ENCODE peak calls at places on chromosome 15, in six cellular contexts. One of them, this sample, is unnamed.

GRCh38 chr15:65862682-65863081 is 6.6 kb upstream of the RAB11A start:
- DNase-seq in K562: peak; percentile 83
- DNase-seq in SK-N-SH: peak; percentile 72
- DNase-seq in HepG2: peak; percentile 85
- DNase-seq in GM12878: no peak
- DNase-seq in IMR-90: peak; percentile 56
- DNase-seq in this sample: peak; percentile 82

GRCh38 chr15:64597469-64597806 is 137.1 kb downstream of the ZNF609 start:
- DNase-seq in K562: no peak
- DNase-seq in SK-N-SH: peak; percentile 67
- DNase-seq in HepG2: no peak
- DNase-seq in GM12878: no peak
- DNase-seq in IMR-90: no peak
- DNase-seq in this sample: no peak

GRCh38 chr15:58934521-58934920 is 1.0 kb upstream of the SLTM start:
- DNase-seq in K562: no peak
- DNase-seq in SK-N-SH: no peak
- DNase-seq in HepG2: no peak
- DNase-seq in GM12878: no peak
- DNase-seq in IMR-90: no peak
- DNase-seq in this sample: no peak

GRCh38 chr15:24956131-24956838 is 1.5 kb downstream of the SNRPN start:
- DNase-seq in K562: no peak
- DNase-seq in SK-N-SH: peak; percentile 79
- DNase-seq in HepG2: peak; percentile 59
- DNase-seq in GM12878: peak; percentile 57
- DNase-seq in IMR-90: peak; percentile 74
- DNase-seq in this sample: peak; percentile 40

GRCh38 chr15:58985443-58985842 is 2.0 kb upstream of the RNF111 start:
- DNase-seq in K562: no peak
- DNase-seq in SK-N-SH: no peak
- DNase-seq in HepG2: peak; percentile 11
- DNase-seq in GM12878: no peak
- DNase-seq in IMR-90: peak; percentile 19
- DNase-seq in this sample: peak; percentile 18

GRCh38 chr15:40150163-40150925 is 10.5 kb upstream of the BUB1B start:
- DNase-seq in K562: no peak
- DNase-seq in SK-N-SH: no peak
- DNase-seq in HepG2: peak; percentile 14
- DNase-seq in GM12878: no peak
- DNase-seq in IMR-90: peak; percentile 48
- DNase-seq in this sample: peak; percentile 25

GRCh38 chr15:75025548-75026260 is 2.3 kb downstream of the PPCDC start:
- DNase-seq in K562: no peak
- DNase-seq in SK-N-SH: no peak
- DNase-seq in HepG2: no peak
- DNase-seq in GM12878: no peak
- DNase-seq in IMR-90: no peak
- DNase-seq in this sample: no peak

GRCh38 chr15:59150185-59150584 is 45.2 kb downstream of the CCNB2 start:
- DNase-seq in K562: no peak
- DNase-seq in SK-N-SH: no peak
- DNase-seq in HepG2: no peak
- DNase-seq in GM12878: no peak
- DNase-seq in IMR-90: no peak
- DNase-seq in this sample: no peak

GRCh38 chr15:62059108-62059817 is 984 bp downstream of the VPS13C start:
- DNase-seq in K562: no peak
- DNase-seq in SK-N-SH: peak; percentile 42
- DNase-seq in HepG2: no peak
- DNase-seq in GM12878: no peak
- DNase-seq in IMR-90: no peak
- DNase-seq in this sample: peak; percentile 46

GRCh38 chr15:58475573-58476524 is 44.1 kb downstream of the LIPC start:
- DNase-seq in K562: no peak
- DNase-seq in SK-N-SH: no peak
- DNase-seq in HepG2: peak; percentile 94
- DNase-seq in GM12878: no peak
- DNase-seq in IMR-90: peak; percentile 36
- DNase-seq in this sample: no peak

GRCh38 chr15:84725001-84725491 is 9.1 kb upstream of the SEC11A start:
- DNase-seq in K562: peak; percentile 40
- DNase-seq in SK-N-SH: peak; percentile 51
- DNase-seq in HepG2: no peak
- DNase-seq in GM12878: peak; percentile 71
- DNase-seq in IMR-90: peak; percentile 15
- DNase-seq in this sample: no peak

GRCh38 chr15:73796266-73796939 is 43.3 kb upstream of the INSYN1 start:
- DNase-seq in K562: no peak
- DNase-seq in SK-N-SH: peak; percentile 59
- DNase-seq in HepG2: no peak
- DNase-seq in GM12878: no peak
- DNase-seq in IMR-90: no peak
- DNase-seq in this sample: no peak

GRCh38 chr15:71512281-71513016 is 297.9 kb upstream of the NR2E3 start:
- DNase-seq in K562: no peak
- DNase-seq in SK-N-SH: no peak
- DNase-seq in HepG2: peak; percentile 71
- DNase-seq in GM12878: no peak
- DNase-seq in IMR-90: no peak
- DNase-seq in this sample: no peak

GRCh38 chr15:45157974-45158373 is 28.2 kb downstream of the DUOX1 start:
- DNase-seq in K562: no peak
- DNase-seq in SK-N-SH: no peak
- DNase-seq in HepG2: no peak
- DNase-seq in GM12878: no peak
- DNase-seq in IMR-90: peak; percentile 81
- DNase-seq in this sample: no peak

GRCh38 chr15:88083828-88084760 is 172.4 kb downstream of the NTRK3 start:
- DNase-seq in K562: no peak
- DNase-seq in SK-N-SH: no peak
- DNase-seq in HepG2: no peak
- DNase-seq in GM12878: no peak
- DNase-seq in IMR-90: no peak
- DNase-seq in this sample: no peak

GRCh38 chr15:80743189-80743833 is 35.9 kb upstream of the CEMIP start:
- DNase-seq in K562: no peak
- DNase-seq in SK-N-SH: no peak
- DNase-seq in HepG2: peak; percentile 85
- DNase-seq in GM12878: no peak
- DNase-seq in IMR-90: peak; percentile 57
- DNase-seq in this sample: peak; percentile 43

GRCh38 chr15:39427705-39428104 is 153.2 kb upstream of the THBS1 start:
- DNase-seq in K562: peak; percentile 70
- DNase-seq in SK-N-SH: peak; percentile 53
- DNase-seq in HepG2: peak; percentile 62
- DNase-seq in GM12878: no peak
- DNase-seq in IMR-90: no peak
- DNase-seq in this sample: no peak

GRCh38 chr15:82132116-82132515 is 86.3 kb upstream of the MEX3B start:
- DNase-seq in K562: no peak
- DNase-seq in SK-N-SH: no peak
- DNase-seq in HepG2: no peak
- DNase-seq in GM12878: no peak
- DNase-seq in IMR-90: peak; percentile 47
- DNase-seq in this sample: no peak

GRCh38 chr15:58201536-58201935 is 63.4 kb downstream of the AQP9 start:
- DNase-seq in K562: no peak
- DNase-seq in SK-N-SH: no peak
- DNase-seq in HepG2: no peak
- DNase-seq in GM12878: no peak
- DNase-seq in IMR-90: peak; percentile 45
- DNase-seq in this sample: no peak

GRCh38 chr15:38781196-38781595 is 216.6 kb upstream of the RASGRP1 start:
- DNase-seq in K562: no peak
- DNase-seq in SK-N-SH: no peak
- DNase-seq in HepG2: no peak
- DNase-seq in GM12878: no peak
- DNase-seq in IMR-90: no peak
- DNase-seq in this sample: no peak

GRCh38 chr15:75753145-75753544 is 40.5 kb upstream of the CSPG4 start:
- DNase-seq in K562: no peak
- DNase-seq in SK-N-SH: no peak
- DNase-seq in HepG2: no peak
- DNase-seq in GM12878: no peak
- DNase-seq in IMR-90: no peak
- DNase-seq in this sample: no peak

GRCh38 chr15:31345606-31346366 is 19.2 kb downstream of the KLF13 start:
- DNase-seq in K562: no peak
- DNase-seq in SK-N-SH: no peak
- DNase-seq in HepG2: no peak
- DNase-seq in GM12878: no peak
- DNase-seq in IMR-90: no peak
- DNase-seq in this sample: no peak

GRCh38 chr15:31893770-31894169 is 136.5 kb upstream of the CHRNA7 start:
- DNase-seq in K562: no peak
- DNase-seq in SK-N-SH: no peak
- DNase-seq in HepG2: no peak
- DNase-seq in GM12878: no peak
- DNase-seq in IMR-90: no peak
- DNase-seq in this sample: no peak

GRCh38 chr15:27418729-27419128 is 447.7 kb downstream of the GABRG3 start:
- DNase-seq in K562: no peak
- DNase-seq in SK-N-SH: peak; percentile 30
- DNase-seq in HepG2: no peak
- DNase-seq in GM12878: no peak
- DNase-seq in IMR-90: no peak
- DNase-seq in this sample: no peak

GRCh38 chr15:98809273-98809672 is 160.9 kb downstream of the IGF1R start:
- DNase-seq in K562: no peak
- DNase-seq in SK-N-SH: no peak
- DNase-seq in HepG2: no peak
- DNase-seq in GM12878: no peak
- DNase-seq in IMR-90: no peak
- DNase-seq in this sample: no peak

DNA sequence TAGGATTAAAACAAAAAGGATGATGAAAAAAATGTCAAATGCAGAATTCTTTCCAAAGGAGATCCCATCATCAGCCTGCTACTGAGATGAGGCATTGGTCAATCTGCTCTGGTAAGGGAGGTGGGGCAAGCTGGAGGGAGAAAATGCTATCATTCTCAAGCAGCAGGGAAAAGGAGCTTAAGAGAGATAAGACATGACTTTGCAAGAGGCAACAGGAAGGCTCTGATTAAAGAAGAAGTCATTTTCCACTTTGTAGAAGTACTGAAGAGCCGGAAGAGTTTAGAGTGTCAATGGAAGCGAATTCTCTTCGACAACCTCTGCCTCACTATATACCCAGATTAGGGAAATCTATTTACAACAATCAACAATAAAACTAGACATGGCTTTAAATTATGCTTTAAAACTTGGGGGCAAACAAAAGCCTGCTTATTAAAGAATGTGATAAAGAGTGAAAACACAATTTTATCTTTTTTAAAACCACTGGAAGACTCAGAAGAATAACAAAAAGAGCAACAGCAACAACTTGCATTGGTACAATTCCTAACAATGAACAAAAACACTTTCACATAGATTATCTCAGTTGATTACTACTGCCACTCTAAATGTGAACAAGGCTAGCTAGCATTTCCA is 81.8 kb upstream of the NANOGP8 start:
- DNase-seq in K562: peak; percentile 81
- DNase-seq in SK-N-SH: no peak
- DNase-seq in HepG2: no peak
- DNase-seq in GM12878: no peak
- DNase-seq in IMR-90: peak; percentile 47
- DNase-seq in this sample: no peak
- TF ChIP-seq SMC3 in K562: no peak
- TF ChIP-seq SMC3 in SK-N-SH: no peak
- TF ChIP-seq SMC3 in HepG2: no peak
- TF ChIP-seq SMC3 in GM12878: no peak
- TF ChIP-seq SMC3 in IMR-90: no peak
- TF ChIP-seq SMC3 in this sample: no peak

GRCh38 chr15:26065723-26066122 is 202.6 kb upstream of the ATP10A start:
- DNase-seq in K562: no peak
- DNase-seq in SK-N-SH: no peak
- DNase-seq in HepG2: no peak
- DNase-seq in GM12878: no peak
- DNase-seq in IMR-90: no peak
- DNase-seq in this sample: no peak
- TF ChIP-seq SMC3 in K562: no peak
- TF ChIP-seq SMC3 in SK-N-SH: no peak
- TF ChIP-seq SMC3 in HepG2: no peak
- TF ChIP-seq SMC3 in GM12878: no peak
- TF ChIP-seq SMC3 in IMR-90: no peak
- TF ChIP-seq SMC3 in this sample: no peak

DNA sequence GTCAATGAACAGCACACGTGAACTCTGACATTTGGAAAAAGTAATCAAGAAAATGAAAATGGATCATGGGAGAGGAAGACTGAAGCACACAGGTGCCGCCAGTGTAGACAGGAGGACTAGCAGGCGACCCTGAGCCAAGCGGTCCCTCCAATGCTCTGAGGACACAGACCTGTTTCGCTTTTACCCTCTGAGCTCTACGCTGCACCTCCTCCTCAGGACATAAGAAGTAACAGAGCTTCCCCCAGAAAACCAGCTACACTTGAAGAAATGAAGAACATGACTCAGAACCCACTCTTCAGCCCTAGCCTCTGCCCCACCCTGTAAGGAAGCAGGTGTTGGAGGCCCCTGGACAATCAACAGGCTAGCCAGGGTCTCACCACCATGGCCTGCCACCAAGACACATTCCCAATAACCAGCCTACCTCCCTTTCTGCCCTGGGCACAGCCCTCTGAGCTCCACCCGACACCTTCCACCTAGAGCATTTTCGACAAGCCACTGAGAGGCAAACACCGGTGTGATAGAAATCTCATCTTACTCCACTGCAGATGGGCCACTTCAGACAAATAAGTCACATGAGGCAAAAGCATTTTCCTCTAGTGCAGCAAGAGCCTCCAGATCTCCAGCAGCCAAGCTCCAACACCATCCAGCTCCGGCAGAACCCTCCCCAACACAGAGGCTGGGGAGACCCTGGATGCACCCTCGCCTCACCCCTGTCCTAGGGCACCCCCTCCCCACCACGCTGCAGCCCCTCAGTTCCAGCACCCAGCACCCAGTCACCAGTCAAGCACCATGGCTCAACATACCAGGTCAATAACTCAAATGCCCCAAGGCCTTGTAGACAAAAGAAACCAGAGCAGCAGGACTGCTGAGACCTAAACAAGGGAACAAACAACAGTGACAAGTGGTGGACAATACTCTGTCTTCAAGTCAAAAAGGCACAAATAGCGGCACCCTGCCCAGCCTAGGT is 11.4 kb downstream of the FAM174B start:
- DNase-seq in K562: no peak
- DNase-seq in SK-N-SH: no peak
- DNase-seq in HepG2: no peak
- DNase-seq in GM12878: no peak
- DNase-seq in IMR-90: no peak
- DNase-seq in this sample: no peak
- TF ChIP-seq SMC3 in K562: no peak
- TF ChIP-seq SMC3 in SK-N-SH: no peak
- TF ChIP-seq SMC3 in HepG2: no peak
- TF ChIP-seq SMC3 in GM12878: no peak
- TF ChIP-seq SMC3 in IMR-90: no peak
- TF ChIP-seq SMC3 in this sample: no peak

DNA sequence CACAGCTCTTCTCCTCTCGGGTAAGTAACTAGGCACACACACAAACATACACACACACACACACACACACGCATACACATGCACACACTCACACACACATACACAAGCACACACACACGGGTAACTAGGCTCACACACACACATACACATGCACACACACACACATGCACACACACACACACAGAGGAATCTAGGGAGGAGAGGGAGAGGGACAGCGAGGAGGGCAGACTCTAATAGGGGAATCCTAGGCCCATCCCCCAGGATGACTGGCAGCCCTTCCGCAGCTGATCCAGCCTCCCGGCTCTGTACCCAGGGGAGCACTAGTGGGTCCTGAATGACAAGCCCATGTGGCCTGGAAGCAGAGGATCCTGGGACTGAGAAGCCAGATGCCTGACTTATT is 177.5 kb upstream of the LINGO1 start:
- DNase-seq in K562: no peak
- DNase-seq in SK-N-SH: no peak
- DNase-seq in HepG2: no peak
- DNase-seq in GM12878: no peak
- DNase-seq in IMR-90: no peak
- DNase-seq in this sample: no peak
- TF ChIP-seq SMC3 in K562: no peak
- TF ChIP-seq SMC3 in SK-N-SH: no peak
- TF ChIP-seq SMC3 in HepG2: no peak
- TF ChIP-seq SMC3 in GM12878: no peak
- TF ChIP-seq SMC3 in IMR-90: no peak
- TF ChIP-seq SMC3 in this sample: no peak

This sample was measured in A549.